ENCODE peak calls at places on chromosomes 5 and 9, in nine cellular contexts. B is left ventricle myocardium inferior; J is CD8-positive, alpha-beta T cell; X is IMR-90; E is K562; T is vagina; F is spleen; H is psoas muscle; Y is transverse colon. R is an unnamed sample.
A peak's percentile ranks its signal among the peaks of the same experiment; 100 is the strongest.

GRCh38 chr9:35026671-35027070 is 37.1 kb downstream of the DNAJB5 start:
- DNase-seq in B (no peak), J (no peak), X (no peak), E (no peak), T (no peak), F (no peak), H (no peak), Y (no peak), R (no peak)

GRCh38 chr9:81529556-81530193 is 159.7 kb downstream of the TLE1 start:
- DNase-seq in B (no peak), J (no peak), X (peak; percentile 58), E (no peak), T (no peak), F (no peak), H (no peak), Y (no peak), R (no peak)

GRCh38 chr5:175557778-175558177 is 79.4 kb downstream of the SFXN1 start:
- DNase-seq in B (no peak), J (no peak), X (no peak), E (no peak), T (no peak), F (no peak), H (no peak), Y (no peak), R (no peak)

GRCh38 chr9:17528859-17529258 is 50.0 kb upstream of the SH3GL2 start:
- DNase-seq in B (no peak), J (no peak), X (peak; percentile 10), E (no peak), T (no peak), F (no peak), H (no peak), Y (no peak), R (no peak)

GRCh38 chr5:56481147-56481997 is 248.2 kb upstream of the ANKRD55 start:
- DNase-seq in B (peak; percentile 61), J (no peak), X (peak; percentile 54), E (no peak), T (no peak), F (peak; percentile 87), H (peak; percentile 74), Y (peak; percentile 51), R (peak; percentile 27)

GRCh38 chr5:168903082-168903481 is 323.9 kb upstream of the PANK3 start:
- DNase-seq in B (no peak), J (no peak), X (no peak), E (no peak), T (no peak), F (no peak), H (no peak), Y (no peak), R (no peak)

GRCh38 chr5:171534009-171534895 is 114.8 kb downstream of the FGF18 start:
- DNase-seq in B (no peak), J (no peak), X (no peak), E (peak; percentile 69), T (no peak), F (no peak), H (no peak), Y (no peak), R (no peak)

GRCh38 chr9:114284316-114285060 is 38.4 kb upstream of the ORM1 start:
- DNase-seq in B (peak; percentile 6), J (no peak), X (no peak), E (no peak), T (no peak), F (peak; percentile 56), H (peak; percentile 34), Y (no peak), R (no peak)

GRCh38 chr5:96563816-96564215 is 98.4 kb upstream of the CAST start:
- DNase-seq in B (no peak), J (no peak), X (no peak), E (no peak), T (no peak), F (no peak), H (no peak), Y (no peak), R (no peak)

GRCh38 chr5:180603076-180603591 is 11.8 kb upstream of the SCGB3A1 start:
- DNase-seq in B (no peak), J (no peak), X (no peak), E (no peak), T (no peak), F (peak; percentile 69), H (peak; percentile 40), Y (no peak), R (no peak)

GRCh38 chr5:35538198-35538931 is 79.3 kb upstream of the SPEF2 start:
- DNase-seq in B (no peak), J (no peak), X (no peak), E (no peak), T (no peak), F (no peak), H (no peak), Y (no peak), R (no peak)

GRCh38 chr5:175589714-175590113 is 68.2 kb upstream of the HRH2 start:
- DNase-seq in B (no peak), J (no peak), X (no peak), E (no peak), T (no peak), F (no peak), H (no peak), Y (no peak), R (no peak)

GRCh38 chr9:71663931-71664459 is 104.3 kb downstream of the CEMIP2 start:
- DNase-seq in B (no peak), J (no peak), X (no peak), E (no peak), T (no peak), F (no peak), H (no peak), Y (no peak), R (no peak)

GRCh38 chr9:91732187-91733005 is 217.6 kb downstream of the ROR2 start:
- DNase-seq in B (no peak), J (no peak), X (no peak), E (no peak), T (no peak), F (peak; percentile 69), H (no peak), Y (no peak), R (no peak)

GRCh38 chr5:34460496-34460895 is 195.6 kb upstream of the RAI14 start:
- DNase-seq in B (no peak), J (no peak), X (peak; percentile 41), E (no peak), T (no peak), F (no peak), H (no peak), Y (no peak), R (no peak)

GRCh38 chr9:4796988-4797956 is 4.5 kb downstream of the RCL1 start:
- DNase-seq in B (no peak), J (no peak), X (peak; percentile 43), E (no peak), T (no peak), F (no peak), H (no peak), Y (no peak), R (peak; percentile 47)

GRCh38 chr9:112078432-112078831 is 96.7 kb downstream of the SUSD1 start:
- DNase-seq in B (no peak), J (no peak), X (no peak), E (no peak), T (no peak), F (no peak), H (no peak), Y (no peak), R (no peak)

GRCh38 chr9:112076814-112077213 is 98.3 kb downstream of the SUSD1 start:
- DNase-seq in B (no peak), J (no peak), X (no peak), E (no peak), T (no peak), F (no peak), H (no peak), Y (no peak), R (no peak)

GRCh38 chr9:112074250-112075008 is 100.7 kb downstream of the SUSD1 start:
- DNase-seq in B (peak; percentile 28), J (peak; percentile 34), X (peak; percentile 98), E (no peak), T (no peak), F (no peak), H (peak; percentile 55), Y (peak; percentile 76), R (peak; percentile 95)

GRCh38 chr9:112072721-112073553 is 102.2 kb downstream of the SUSD1 start:
- DNase-seq in B (no peak), J (no peak), X (peak; percentile 98), E (peak; percentile 36), T (no peak), F (no peak), H (no peak), Y (peak; percentile 6), R (peak; percentile 86)

GRCh38 chr9:112075009-112075378 is 100.1 kb downstream of the SUSD1 start:
- DNase-seq in B (no peak), J (no peak), X (no peak), E (no peak), T (no peak), F (no peak), H (no peak), Y (no peak), R (no peak)
- TF ChIP-seq CTCF in B (peak; percentile 25), J (no peak), X (no peak), E (no peak), T (no peak), F (no peak), H (no peak), Y (no peak), R (no peak)

GRCh38 chr9:136945333-136946227 is 537 bp downstream of the C8G start:
- DNase-seq in B (no peak), J (no peak), X (no peak), E (no peak), T (no peak), F (peak; percentile 87), H (peak; percentile 63), Y (no peak), R (no peak)
- H3K27ac ChIP-seq in B (no peak overlapping the region), J (no peak overlapping the region), X (no peak overlapping the region), E (peak overlapping the region; percentile 78), T (no peak overlapping the region), F (no peak overlapping the region), H (no peak overlapping the region), Y (no peak overlapping the region), R (no peak overlapping the region)

DNA sequence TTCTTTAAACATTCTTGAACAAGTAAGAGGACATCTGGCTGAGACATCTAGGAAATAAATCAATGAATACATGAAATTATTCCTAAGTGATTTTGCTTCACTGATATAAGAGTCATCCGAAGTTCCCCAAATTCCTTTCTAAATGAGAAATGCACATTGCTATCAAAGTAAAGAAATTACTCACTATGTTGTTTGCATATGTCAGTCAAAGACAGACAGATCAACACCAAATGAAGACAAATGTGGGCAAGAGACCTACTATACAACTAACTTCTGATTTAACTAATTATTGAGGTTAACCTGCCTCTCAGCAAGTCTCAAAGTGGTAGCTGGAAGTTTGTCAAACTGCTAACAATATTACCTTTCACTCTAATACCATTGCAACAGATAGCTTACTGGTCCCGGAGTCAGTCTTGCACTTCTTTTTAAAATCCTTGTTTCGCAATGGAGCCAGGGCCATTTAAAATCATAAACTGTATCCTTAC is 13.2 kb downstream of the TUT7 start:
- DNase-seq in B (no peak), J (no peak), X (no peak), E (no peak), T (no peak), F (no peak), H (no peak), Y (no peak), R (no peak)
- H3K27me3 ChIP-seq in B (no peaks in the 10 kb centered on the region), J (no peaks in the 10 kb centered on the region), X (no peaks in the 10 kb centered on the region), E (no peaks in the 10 kb centered on the region), T (no peaks in the 10 kb centered on the region), F (no peaks in the 10 kb centered on the region), H (no peaks in the 10 kb centered on the region), Y (no peaks in the 10 kb centered on the region), R (no peaks in the 10 kb centered on the region)

DNA sequence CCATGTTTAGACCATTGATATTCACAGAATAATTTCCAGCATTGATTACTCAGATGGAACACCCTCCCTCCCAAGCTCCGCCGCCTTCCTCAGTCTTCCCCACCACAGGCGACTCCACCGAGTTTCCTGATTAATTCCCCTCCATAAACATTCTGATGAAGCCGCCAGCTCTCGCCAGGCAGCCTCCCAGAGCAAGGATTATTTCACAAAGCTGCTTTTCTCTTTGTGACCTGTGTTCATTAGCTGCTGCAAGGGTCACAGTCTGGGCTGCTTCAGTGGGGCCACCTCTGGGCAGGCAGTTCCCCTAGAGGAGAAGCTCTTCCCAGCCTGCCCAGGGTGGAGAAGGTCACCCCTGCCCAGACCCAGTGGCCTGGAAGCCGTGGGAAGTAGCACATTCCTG is 58.3 kb upstream of the RAPGEF1 start:
- DNase-seq in B (no peak), J (no peak), X (no peak), E (no peak), T (no peak), F (no peak), H (no peak), Y (no peak), R (no peak)
- TF ChIP-seq CTCF in B (no peak), J (no peak), X (no peak), E (no peak), T (no peak), F (no peak), H (no peak), Y (no peak), R (no peak)

R was measured in brain microvascular endothelial cell.